ENCODE peak calls at places on chromosomes 5 and 9, in four cellular contexts. I, N, U and T are unnamed samples.

GRCh38 chr9:73039253-73039915 is 86.5 kb upstream of the ALDH1A1 start:
- DNase-seq in U (no peak), I (no peak), N (peak), T (no peak)

GRCh38 chr5:65327582-65327981 is 154.1 kb downstream of the ADAMTS6 start:
- DNase-seq in N (no peak), U (no peak), I (no peak), T (no peak)

GRCh38 chr9:89614319-89614892 is 9.6 kb downstream of the GADD45G start:
- DNase-seq in U (no peak), I (no peak), N (no peak), T (no peak)

GRCh38 chr5:10222326-10222725 is 27.4 kb downstream of the ATPSCKMT start:
- DNase-seq in N (no peak), I (no peak), U (no peak), T (no peak)

GRCh38 chr5:159242153-159242552 is 20.9 kb upstream of the UBLCP1 start:
- DNase-seq in I (no peak), N (no peak), U (no peak), T (no peak)

GRCh38 chr5:61431923-61432620 is 100.0 kb downstream of the ZSWIM6 start:
- DNase-seq in U (no peak), I (no peak), N (no peak), T (no peak)

GRCh38 chr9:115981011-115981410 is 172.6 kb upstream of the PAPPA start:
- DNase-seq in N (no peak), I (no peak), U (no peak), T (no peak)

GRCh38 chr9:17520264-17521058 is 58.4 kb upstream of the SH3GL2 start:
- DNase-seq in I (no peak), U (no peak), N (no peak), T (no peak)

GRCh38 chr5:148085934-148086333 is 22.2 kb downstream of the SPINK5 start:
- DNase-seq in U (no peak), I (no peak), N (no peak), T (no peak)

GRCh38 chr5:10364186-10364689 is 10.7 kb downstream of the MARCHF6 start:
- DNase-seq in U (no peak), N (no peak), I (no peak), T (no peak)

GRCh38 chr5:74632947-74633356 is 7.6 kb downstream of the ENC1 start:
- DNase-seq in I (no peak), N (no peak), U (no peak), T (no peak)

GRCh38 chr9:86487222-86487841 is 133.1 kb upstream of the TUT7 start:
- DNase-seq in U (peak), I (no peak), N (no peak), T (peak)

GRCh38 chr9:93205045-93205768 is 21.3 kb downstream of the WNK2 start:
- DNase-seq in I (no peak), N (peak), U (no peak), T (no peak)

GRCh38 chr9:133616643-133617405 is 7.6 kb upstream of the FAM163B start:
- DNase-seq in N (no peak), I (no peak), U (no peak), T (no peak)

GRCh38 chr9:91992636-91993035 is 42.6 kb upstream of the ROR2 start:
- DNase-seq in I (no peak), U (no peak), N (no peak), T (no peak)

GRCh38 chr5:77409870-77410621 is 82.1 kb downstream of the WDR41 start:
- DNase-seq in U (no peak), I (no peak), N (no peak), T (no peak)

GRCh38 chr9:16705121-16705604 is 165.3 kb downstream of the BNC2 start:
- DNase-seq in I (no peak), U (peak), N (peak), T (no peak)

GRCh38 chr5:127004721-127005120 is 25.6 kb downstream of the MARCHF3 start:
- DNase-seq in U (no peak), I (no peak), N (no peak), T (no peak)

GRCh38 chr9:29691758-29692407 is 2118.6 kb upstream of the C9orf72 start:
- DNase-seq in I (no peak), U (peak), N (no peak), T (no peak)